ENCODE peak calls at places on chromosome 15, in eight cellular contexts. Y, E, C, F, R, W, N and M are unnamed samples.

GRCh38 chr15:33468740-33469139 is 158.0 kb downstream of the RYR3 start:
- DNase-seq in Y (no peak), E (no peak), C (no peak), F (no peak), R (no peak), W (no peak), N (no peak), M (no peak)

GRCh38 chr15:90071220-90071807 is 31.0 kb downstream of the IDH2 start:
- DNase-seq in Y (peak; percentile 89), E (peak; percentile 77), C (peak; percentile 87), F (peak; percentile 85), R (peak; percentile 80), W (peak; percentile 84), N (peak; percentile 58), M (peak; percentile 92)

GRCh38 chr15:37019479-37020433 is 80.6 kb downstream of the MEIS2 start:
- DNase-seq in Y (no peak), E (no peak), C (peak; percentile 79), F (no peak), R (no peak), W (peak; percentile 31), N (no peak), M (no peak)

GRCh38 chr15:66238318-66238717 is 15.2 kb downstream of the MEGF11 start:
- DNase-seq in Y (no peak), E (no peak), C (no peak), F (no peak), R (no peak), W (no peak), N (no peak), M (peak; percentile 28)

GRCh38 chr15:89672221-89673161 is 6.7 kb downstream of the PLIN1 start:
- DNase-seq in Y (no peak), E (no peak), C (peak; percentile 61), F (no peak), R (no peak), W (no peak), N (no peak), M (no peak)

GRCh38 chr15:101042320-101042719 is 123.2 kb downstream of the LRRK1 start:
- DNase-seq in Y (no peak), E (peak; percentile 11), C (no peak), F (no peak), R (no peak), W (peak; percentile 8), N (no peak), M (peak; percentile 20)

GRCh38 chr15:84633311-84634227 is 20.5 kb downstream of the WDR73 start:
- DNase-seq in Y (no peak), E (peak; percentile 63), C (peak; percentile 67), F (peak; percentile 82), R (peak; percentile 54), W (peak; percentile 77), N (peak; percentile 42), M (peak; percentile 94)

GRCh38 chr15:33215941-33216872 is 21.7 kb upstream of the FMN1 start:
- DNase-seq in Y (no peak), E (no peak), C (peak; percentile 24), F (no peak), R (no peak), W (no peak), N (peak; percentile 18), M (no peak)

GRCh38 chr15:46956456-46956855 is 760.8 kb upstream of the SEMA6D start:
- DNase-seq in Y (no peak), E (no peak), C (no peak), F (no peak), R (no peak), W (no peak), N (no peak), M (no peak)

GRCh38 chr15:100879046-100879445 is 585 bp upstream of the ALDH1A3 start:
- DNase-seq in Y (peak; percentile 47), E (no peak), C (no peak), F (no peak), R (no peak), W (no peak), N (peak; percentile 39), M (no peak)

GRCh38 chr15:90807074-90807646 is 61.2 kb upstream of the FURIN start:
- DNase-seq in Y (no peak), E (no peak), C (no peak), F (no peak), R (no peak), W (no peak), N (no peak), M (no peak)

GRCh38 chr15:76763554-76763953 is 141.6 kb downstream of the SCAPER start:
- DNase-seq in Y (no peak), E (no peak), C (no peak), F (no peak), R (no peak), W (no peak), N (no peak), M (no peak)

GRCh38 chr15:45612790-45613415 is 21.9 kb upstream of the SQOR start:
- DNase-seq in Y (no peak), E (no peak), C (peak; percentile 77), F (no peak), R (no peak), W (no peak), N (no peak), M (no peak)

GRCh38 chr15:82298520-82298919 is 35.9 kb downstream of the SAXO2 start:
- DNase-seq in Y (no peak), E (no peak), C (no peak), F (no peak), R (no peak), W (no peak), N (peak; percentile 43), M (peak; percentile 86)

GRCh38 chr15:91882858-91883586 is 29.5 kb downstream of the SLCO3A1 start:
- DNase-seq in Y (no peak), E (no peak), C (peak; percentile 60), F (no peak), R (no peak), W (no peak), N (no peak), M (no peak)

GRCh38 chr15:91885714-91886265 is 32.3 kb downstream of the SLCO3A1 start:
- DNase-seq in Y (no peak), E (no peak), C (no peak), F (peak; percentile 32), R (no peak), W (no peak), N (no peak), M (no peak)

GRCh38 chr15:91886878-91887277 is 33.4 kb downstream of the SLCO3A1 start:
- DNase-seq in Y (no peak), E (no peak), C (no peak), F (no peak), R (no peak), W (no peak), N (no peak), M (no peak)

GRCh38 chr15:91885054-91885453 is 31.5 kb downstream of the SLCO3A1 start:
- DNase-seq in Y (no peak), E (no peak), C (no peak), F (no peak), R (no peak), W (no peak), N (no peak), M (no peak)

GRCh38 chr15:91884604-91885003 is 31.1 kb downstream of the SLCO3A1 start:
- DNase-seq in Y (no peak), E (no peak), C (peak; percentile 51), F (no peak), R (no peak), W (no peak), N (no peak), M (no peak)
- TF ChIP-seq POLR2A in Y (no peak), E (no peak), C (no peak), F (no peak), R (no peak), W (no peak), N (no peak), M (no peak)

DNA sequence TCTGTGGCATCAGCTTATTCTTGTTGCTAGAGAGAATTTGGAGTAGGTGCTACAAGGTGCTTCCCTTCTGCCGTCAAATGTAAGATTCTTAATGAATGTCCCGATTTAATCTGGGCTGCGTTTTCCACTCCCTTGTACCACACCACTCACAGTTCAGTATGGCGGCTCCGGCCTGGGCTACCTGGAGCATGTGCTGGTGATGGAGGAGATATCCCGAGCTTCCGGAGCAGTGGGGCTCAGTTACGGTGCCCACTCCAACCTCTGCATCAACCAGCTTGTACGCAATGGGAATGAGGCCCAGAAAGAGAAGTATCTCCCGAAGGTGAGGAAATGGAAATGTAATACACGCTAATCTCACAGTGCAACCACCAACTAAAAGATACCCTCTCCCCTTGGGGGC is 4.9 kb downstream of the IVD start:
- DNase-seq in Y (no peak), E (no peak), C (no peak), F (no peak), R (no peak), W (no peak), N (no peak), M (peak; percentile 11)
- TF ChIP-seq POLR2A in Y (no peak), E (no peak), C (no peak), F (no peak), R (no peak), W (no peak), N (no peak), M (no peak)

GRCh38 chr15:96340611-96341464 is 10.3 kb downstream of the NR2F2 start:
- DNase-seq in Y (peak; percentile 86), E (peak; percentile 55), C (peak; percentile 73), F (no peak), R (no peak), W (no peak), N (no peak), M (no peak)
- TF ChIP-seq POLR2A in Y (peak; percentile 12), E (no peak), C (no peak), F (no peak), R (no peak), W (no peak), N (no peak), M (no peak)

GRCh38 chr15:92833493-92834271 is 66.4 kb upstream of the CHD2 start:
- DNase-seq in Y (no peak), E (no peak), C (no peak), F (no peak), R (no peak), W (no peak), N (no peak), M (no peak)

GRCh38 chr15:92829875-92830274 is 70.2 kb upstream of the CHD2 start:
- DNase-seq in Y (no peak), E (no peak), C (no peak), F (no peak), R (no peak), W (no peak), N (no peak), M (no peak)

GRCh38 chr15:92832992-92833438 is 67.1 kb upstream of the CHD2 start:
- DNase-seq in Y (no peak), E (no peak), C (peak; percentile 59), F (no peak), R (no peak), W (no peak), N (no peak), M (no peak)

DNA sequence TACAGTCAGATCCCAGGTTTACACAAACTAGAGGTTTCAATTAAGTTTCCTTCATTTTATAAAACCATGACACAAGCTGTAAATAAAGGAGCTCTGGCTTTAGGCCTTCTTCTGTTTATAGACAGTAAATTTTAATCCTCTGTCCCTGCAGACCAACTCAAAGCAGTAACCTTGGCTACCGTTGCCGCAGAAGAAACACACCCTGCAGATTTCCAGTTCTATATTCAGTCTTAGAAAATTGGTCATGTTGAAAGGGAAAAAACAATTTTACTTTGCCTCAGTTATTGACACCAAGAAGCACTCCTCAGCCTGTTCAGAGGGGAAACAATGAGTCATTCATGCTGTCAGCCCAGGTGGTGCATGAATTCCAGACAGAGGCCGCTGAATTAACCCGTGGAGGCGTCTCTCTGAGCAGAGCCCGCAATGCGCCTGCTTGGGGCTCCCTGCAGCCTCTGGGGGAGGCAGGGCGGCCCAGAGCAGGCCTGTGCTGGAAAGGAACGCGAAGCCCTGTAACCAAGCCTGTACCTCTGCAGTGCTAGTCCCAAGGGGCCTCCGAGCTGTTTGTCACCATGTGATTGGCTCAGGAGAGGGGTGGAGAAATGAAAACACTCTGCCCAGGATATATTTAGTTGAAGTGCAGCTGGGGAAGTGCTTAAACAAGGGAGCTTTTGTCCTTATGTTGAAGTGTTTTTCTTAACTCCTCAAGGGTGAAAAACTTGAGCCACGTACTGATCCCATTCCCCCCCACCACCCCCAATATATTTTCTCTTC is 68.5 kb upstream of the CHD2 start:
- DNase-seq in Y (peak; percentile 95), E (peak; percentile 84), C (peak; percentile 95), F (peak; percentile 81), R (peak; percentile 92), W (peak; percentile 90), N (peak; percentile 54), M (peak; percentile 95)
- TF ChIP-seq POLR2A in Y (peak; percentile 60), E (peak; percentile 83), C (peak; percentile 42), F (peak; percentile 87), R (peak; percentile 51), W (no peak), N (peak; percentile 90), M (peak; percentile 94)